ENCODE peak calls at places on chromosome 3, in eight cellular contexts. R is hepatocyte; O is fibroblast of lung; K is IMR-90; Y is CD4-positive, CD25-positive, alpha-beta regulatory T cell; X is upper lobe of left lung; G is lower lobe of right lung; U is neural progenitor cell. I is an unnamed sample.
A peak's percentile ranks its signal among the peaks of the same experiment; 100 is the strongest.

GRCh38 chr3:933311-933710 is 159.5 kb upstream of the CNTN6 start:
- DNase-seq in O (no peak), X (no peak), Y (no peak), K (no peak), G (no peak), R (no peak), U (peak; percentile 6), I (no peak)

GRCh38 chr3:113534365-113534764 is 2.0 kb downstream of the SIDT1 start:
- DNase-seq in G (no peak), R (no peak), Y (peak; percentile 48), O (no peak), K (no peak), X (no peak), U (no peak), I (no peak)

GRCh38 chr3:27659279-27660021 is 62.7 kb downstream of the EOMES start:
- DNase-seq in K (peak; percentile 47), O (peak; percentile 34), Y (peak; percentile 31), X (no peak), U (peak; percentile 68), R (peak; percentile 68), G (peak; percentile 67), I (no peak)

GRCh38 chr3:146581877-146582508 is 23.2 kb downstream of the PLSCR5 start:
- DNase-seq in G (no peak), U (no peak), O (peak; percentile 50), K (peak; percentile 34), R (peak; percentile 50), X (no peak), Y (no peak), I (no peak)

GRCh38 chr3:173092038-173092437 is 49.0 kb downstream of the SPATA16 start:
- DNase-seq in O (no peak), X (no peak), R (no peak), Y (no peak), K (no peak), U (no peak), G (no peak), I (no peak)

GRCh38 chr3:129226374-129226773 is 23.0 kb upstream of the COPG1 start:
- DNase-seq in G (peak; percentile 79), X (peak; percentile 81), R (no peak), O (peak; percentile 97), U (no peak), K (peak; percentile 95), Y (no peak), I (peak; percentile 65)

GRCh38 chr3:185430375-185430774 is 67.4 kb downstream of the MAP3K13 start:
- DNase-seq in U (no peak), G (no peak), X (no peak), K (no peak), O (no peak), Y (no peak), R (no peak), I (no peak)

GRCh38 chr3:120678331-120678845 is 3.7 kb downstream of the HGD start:
- DNase-seq in O (peak; percentile 72), U (peak; percentile 56), R (peak; percentile 67), Y (no peak), K (peak; percentile 65), G (no peak), X (no peak), I (peak; percentile 39)

GRCh38 chr3:194606941-194607340 is 26.3 kb downstream of the TMEM44 start:
- DNase-seq in K (peak; percentile 13), O (no peak), R (no peak), X (no peak), Y (no peak), G (no peak), U (no peak), I (no peak)

GRCh38 chr3:181017690-181018089 is 28.2 kb upstream of the DNAJC19 start:
- DNase-seq in R (no peak), X (no peak), G (no peak), Y (no peak), K (no peak), U (no peak), O (peak; percentile 25), I (no peak)

GRCh38 chr3:133531981-133532380 is 41.5 kb upstream of the CDV3 start:
- DNase-seq in Y (no peak), G (no peak), U (no peak), R (no peak), K (peak; percentile 96), O (peak; percentile 94), X (no peak), I (no peak)

GRCh38 chr3:143352850-143353550 is 233.4 kb downstream of the CHST2 start:
- DNase-seq in X (no peak), U (peak; percentile 14), G (no peak), Y (no peak), R (no peak), K (no peak), O (no peak), I (no peak)

GRCh38 chr3:38829404-38829803 is 13.4 kb upstream of the SCN10A start:
- DNase-seq in U (no peak), X (peak; percentile 8), Y (no peak), R (peak; percentile 70), O (peak; percentile 85), K (peak; percentile 89), G (no peak), I (peak; percentile 41)

GRCh38 chr3:188687389-188687788 is 484.4 kb upstream of the TPRG1 start:
- DNase-seq in R (no peak), X (no peak), G (no peak), U (peak; percentile 29), O (peak; percentile 87), K (peak; percentile 86), Y (no peak), I (peak; percentile 34)

GRCh38 chr3:122560680-122561079 is 3.4 kb downstream of the PARP9 start:
- DNase-seq in R (peak; percentile 73), Y (peak; percentile 67), G (no peak), X (no peak), O (peak; percentile 55), U (peak; percentile 67), K (peak; percentile 71), I (no peak)

GRCh38 chr3:194587438-194587931 is 45.7 kb downstream of the TMEM44 start:
- DNase-seq in O (peak; percentile 88), R (no peak), U (no peak), G (no peak), Y (no peak), X (peak; percentile 61), K (peak; percentile 70), I (no peak)

GRCh38 chr3:89947357-89947954 is 840.0 kb downstream of the EPHA3 start:
- DNase-seq in Y (no peak), K (no peak), X (no peak), R (no peak), U (no peak), G (no peak), O (no peak), I (no peak)

GRCh38 chr3:122227036-122227781 is 43.7 kb downstream of the CASR start:
- DNase-seq in U (no peak), G (no peak), Y (no peak), X (peak; percentile 62), R (no peak), K (no peak), O (no peak), I (no peak)

GRCh38 chr3:134864644-134865043 is 69.6 kb downstream of the EPHB1 start:
- DNase-seq in Y (no peak), G (no peak), O (no peak), K (no peak), X (no peak), U (no peak), R (no peak), I (no peak)

GRCh38 chr3:182692685-182693084 is 100.6 kb upstream of the ATP11B start:
- DNase-seq in X (no peak), O (no peak), U (no peak), R (no peak), K (no peak), G (no peak), Y (no peak), I (no peak)

GRCh38 chr3:182697345-182697919 is 95.9 kb upstream of the ATP11B start:
- DNase-seq in O (no peak), K (no peak), Y (no peak), G (no peak), R (no peak), U (no peak), X (no peak), I (no peak)

GRCh38 chr3:182692021-182692420 is 101.3 kb upstream of the ATP11B start:
- DNase-seq in G (no peak), U (no peak), X (peak; percentile 47), O (no peak), K (no peak), Y (no peak), R (no peak), I (no peak)

GRCh38 chr3:182690163-182690562 is 103.1 kb upstream of the ATP11B start:
- DNase-seq in K (no peak), R (no peak), X (no peak), U (no peak), Y (no peak), O (no peak), G (no peak), I (no peak)

DNA sequence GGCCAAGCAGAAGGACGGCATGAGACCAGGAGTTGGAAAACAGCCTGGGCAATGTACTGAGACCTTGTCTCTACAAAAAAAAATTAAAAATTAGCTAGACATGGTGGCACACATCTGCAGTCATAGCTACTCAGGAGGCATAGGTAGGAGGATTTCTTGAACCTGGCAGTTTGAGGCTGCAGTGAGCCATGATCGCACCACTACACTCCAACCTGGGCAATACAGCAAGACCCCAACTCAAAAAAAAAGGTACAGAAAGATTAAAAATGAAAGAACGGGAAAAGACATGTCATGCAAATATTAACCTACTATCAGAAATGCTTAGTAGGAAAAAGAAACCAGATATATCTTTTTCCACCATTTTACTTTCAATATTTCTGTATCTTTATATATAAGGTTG is 99.6 kb upstream of the ATP11B start:
- DNase-seq in Y (no peak), G (no peak), O (no peak), K (no peak), X (no peak), R (no peak), U (no peak), I (no peak)
- H3K27me3 ChIP-seq in Y (peaks cover 17% of the 10 kb centered on the region), G (peaks cover 4% of the 10 kb centered on the region), O (no peaks in the 10 kb centered on the region), K (peaks cover 8% of the 10 kb centered on the region), X (no peaks in the 10 kb centered on the region), R (no peaks in the 10 kb centered on the region), U (no peaks in the 10 kb centered on the region), I (peaks cover 1% of the 10 kb centered on the region)

GRCh38 chr3:46280105-46280797 is 38.0 kb downstream of the CCR3 start:
- DNase-seq in Y (no peak), R (peak; percentile 26), K (peak; percentile 30), O (peak; percentile 56), U (no peak), G (no peak), X (no peak), I (no peak)
- H3K27me3 ChIP-seq in Y (no peaks in the 10 kb centered on the region), R (no peaks in the 10 kb centered on the region), K (peaks cover 11% of the 10 kb centered on the region), O (no peaks in the 10 kb centered on the region), U (no peaks in the 10 kb centered on the region), G (no peaks in the 10 kb centered on the region), X (no peaks in the 10 kb centered on the region), I (no peaks in the 10 kb centered on the region)

GRCh38 chr3:10962481-10963036 is 30.0 kb upstream of the SLC6A1 start:
- DNase-seq in G (no peak), U (no peak), O (no peak), X (no peak), Y (no peak), R (no peak), K (no peak), I (no peak)
- H3K27me3 ChIP-seq in G (no peaks in the 10 kb centered on the region), U (peaks cover 4% of the 10 kb centered on the region), O (no peaks in the 10 kb centered on the region), X (no peaks in the 10 kb centered on the region), Y (peaks cover 2% of the 10 kb centered on the region), R (peaks cover 10% of the 10 kb centered on the region), K (peaks cover 17% of the 10 kb centered on the region), I (peaks cover 2% of the 10 kb centered on the region)

DNA sequence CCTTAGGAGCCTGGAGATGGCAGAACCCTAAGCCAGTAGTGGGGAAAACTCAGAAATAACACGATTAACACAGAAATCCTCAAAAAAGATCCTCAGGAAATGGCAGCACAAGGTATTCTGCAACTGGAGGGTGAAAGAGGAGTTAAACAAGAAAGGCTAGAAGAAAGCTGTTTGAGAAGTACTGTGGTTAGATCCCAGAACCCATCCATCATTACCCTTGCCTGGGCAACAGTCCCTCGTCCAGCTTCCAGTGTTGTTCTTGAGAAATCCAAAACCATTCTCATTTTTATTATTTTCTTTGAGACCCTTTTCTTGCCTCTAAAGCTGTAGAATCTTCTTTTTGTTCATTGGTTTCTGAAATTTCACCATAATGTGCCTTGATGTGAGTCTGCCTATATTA is 2.7 kb upstream of the CDCP1 start:
- DNase-seq in U (no peak), Y (no peak), O (peak; percentile 56), G (no peak), X (no peak), K (no peak), R (no peak), I (no peak)
- H3K27me3 ChIP-seq in U (peaks cover 54% of the 10 kb centered on the region), Y (peaks cover 15% of the 10 kb centered on the region), O (no peaks in the 10 kb centered on the region), G (peaks cover 23% of the 10 kb centered on the region), X (peaks cover 9% of the 10 kb centered on the region), K (peaks cover 9% of the 10 kb centered on the region), R (peaks cover 40% of the 10 kb centered on the region), I (peaks cover 3% of the 10 kb centered on the region)